ENCODE peak calls at places on chromosome 13, in six cellular contexts. One of them, this sample, is unnamed.
A peak's percentile ranks its signal among the peaks of the same experiment; 100 is the strongest.

GRCh38 chr13:98778749-98779148 is 26.3 kb upstream of the SLC15A1 start:
- DNase-seq in endothelial cell of umbilical vein: peak; percentile 64
- DNase-seq in breast epithelium: no peak
- DNase-seq in aorta: no peak
- DNase-seq in right lobe of liver: no peak
- DNase-seq in CD8-positive, alpha-beta memory T cell: no peak
- DNase-seq in this sample: no peak

GRCh38 chr13:85864963-85865530 is 65.8 kb upstream of the SLITRK6 start:
- DNase-seq in aorta: no peak
- DNase-seq in endothelial cell of umbilical vein: no peak
- DNase-seq in breast epithelium: no peak
- DNase-seq in CD8-positive, alpha-beta memory T cell: no peak
- DNase-seq in right lobe of liver: no peak
- DNase-seq in this sample: no peak

GRCh38 chr13:113220141-113220598 is 10.8 kb downstream of the CUL4A start:
- DNase-seq in aorta: no peak
- DNase-seq in breast epithelium: no peak
- DNase-seq in right lobe of liver: peak; percentile 86
- DNase-seq in CD8-positive, alpha-beta memory T cell: no peak
- DNase-seq in endothelial cell of umbilical vein: no peak
- DNase-seq in this sample: no peak

GRCh38 chr13:99374169-99374991 is 67.2 kb upstream of the GPR183 start:
- DNase-seq in right lobe of liver: no peak
- DNase-seq in endothelial cell of umbilical vein: no peak
- DNase-seq in breast epithelium: no peak
- DNase-seq in CD8-positive, alpha-beta memory T cell: no peak
- DNase-seq in aorta: no peak
- DNase-seq in this sample: no peak

GRCh38 chr13:20873348-20873747 is 29.2 kb downstream of the XPO4 start:
- DNase-seq in breast epithelium: no peak
- DNase-seq in aorta: no peak
- DNase-seq in CD8-positive, alpha-beta memory T cell: no peak
- DNase-seq in endothelial cell of umbilical vein: peak; percentile 55
- DNase-seq in right lobe of liver: no peak
- DNase-seq in this sample: no peak

GRCh38 chr13:98484289-98485219 is 92.4 kb downstream of the STK24 start:
- DNase-seq in CD8-positive, alpha-beta memory T cell: peak; percentile 49
- DNase-seq in breast epithelium: peak; percentile 89
- DNase-seq in endothelial cell of umbilical vein: peak; percentile 96
- DNase-seq in right lobe of liver: peak; percentile 83
- DNase-seq in aorta: peak; percentile 89
- DNase-seq in this sample: peak; percentile 71

GRCh38 chr13:90568165-90568564 is 779.3 kb upstream of the MIR17HG start:
- DNase-seq in endothelial cell of umbilical vein: no peak
- DNase-seq in aorta: no peak
- DNase-seq in CD8-positive, alpha-beta memory T cell: no peak
- DNase-seq in breast epithelium: no peak
- DNase-seq in right lobe of liver: no peak
- DNase-seq in this sample: no peak

GRCh38 chr13:79681069-79681468 is 200.1 kb downstream of the NDFIP2 start:
- DNase-seq in CD8-positive, alpha-beta memory T cell: no peak
- DNase-seq in right lobe of liver: no peak
- DNase-seq in aorta: no peak
- DNase-seq in breast epithelium: no peak
- DNase-seq in endothelial cell of umbilical vein: no peak
- DNase-seq in this sample: no peak

GRCh38 chr13:26247608-26248007 is 6.3 kb upstream of the CDK8 start:
- DNase-seq in breast epithelium: no peak
- DNase-seq in CD8-positive, alpha-beta memory T cell: no peak
- DNase-seq in aorta: no peak
- DNase-seq in endothelial cell of umbilical vein: no peak
- DNase-seq in right lobe of liver: no peak
- DNase-seq in this sample: no peak

GRCh38 chr13:66237411-66238062 is 992.6 kb downstream of the PCDH9 start:
- DNase-seq in breast epithelium: no peak
- DNase-seq in CD8-positive, alpha-beta memory T cell: no peak
- DNase-seq in aorta: no peak
- DNase-seq in right lobe of liver: no peak
- DNase-seq in endothelial cell of umbilical vein: no peak
- DNase-seq in this sample: no peak

GRCh38 chr13:39506559-39507390 is 96.2 kb downstream of the LHFPL6 start:
- DNase-seq in aorta: no peak
- DNase-seq in breast epithelium: no peak
- DNase-seq in CD8-positive, alpha-beta memory T cell: no peak
- DNase-seq in right lobe of liver: no peak
- DNase-seq in endothelial cell of umbilical vein: no peak
- DNase-seq in this sample: no peak

GRCh38 chr13:73440296-73440895 is 381.6 kb downstream of the KLF5 start:
- DNase-seq in CD8-positive, alpha-beta memory T cell: no peak
- DNase-seq in right lobe of liver: no peak
- DNase-seq in endothelial cell of umbilical vein: no peak
- DNase-seq in aorta: no peak
- DNase-seq in breast epithelium: no peak
- DNase-seq in this sample: no peak

GRCh38 chr13:49071341-49071937 is 95.7 kb downstream of the FNDC3A start:
- DNase-seq in right lobe of liver: no peak
- DNase-seq in CD8-positive, alpha-beta memory T cell: no peak
- DNase-seq in endothelial cell of umbilical vein: no peak
- DNase-seq in aorta: no peak
- DNase-seq in breast epithelium: no peak
- DNase-seq in this sample: no peak

GRCh38 chr13:25719666-25720065 is 332.1 kb downstream of the SHISA2 start:
- DNase-seq in endothelial cell of umbilical vein: no peak
- DNase-seq in right lobe of liver: no peak
- DNase-seq in CD8-positive, alpha-beta memory T cell: no peak
- DNase-seq in aorta: no peak
- DNase-seq in breast epithelium: no peak
- DNase-seq in this sample: no peak

GRCh38 chr13:48429886-48430285 is 17.0 kb upstream of the LPAR6 start:
- DNase-seq in aorta: no peak
- DNase-seq in right lobe of liver: no peak
- DNase-seq in endothelial cell of umbilical vein: no peak
- DNase-seq in breast epithelium: no peak
- DNase-seq in CD8-positive, alpha-beta memory T cell: no peak
- DNase-seq in this sample: no peak

GRCh38 chr13:29817604-29818378 is 32.6 kb downstream of the UBL3 start:
- DNase-seq in aorta: no peak
- DNase-seq in right lobe of liver: no peak
- DNase-seq in endothelial cell of umbilical vein: peak; percentile 24
- DNase-seq in breast epithelium: no peak
- DNase-seq in CD8-positive, alpha-beta memory T cell: no peak
- DNase-seq in this sample: no peak

GRCh38 chr13:22961835-22962537 is 218.8 kb upstream of the SGCG start:
- DNase-seq in endothelial cell of umbilical vein: no peak
- DNase-seq in aorta: no peak
- DNase-seq in breast epithelium: no peak
- DNase-seq in CD8-positive, alpha-beta memory T cell: no peak
- DNase-seq in right lobe of liver: no peak
- DNase-seq in this sample: no peak

GRCh38 chr13:104372128-104372527 is 1305.9 kb upstream of the SLC10A2 start:
- DNase-seq in breast epithelium: no peak
- DNase-seq in CD8-positive, alpha-beta memory T cell: no peak
- DNase-seq in endothelial cell of umbilical vein: no peak
- DNase-seq in aorta: no peak
- DNase-seq in right lobe of liver: no peak
- DNase-seq in this sample: no peak

GRCh38 chr13:48318714-48319457 is 15.3 kb downstream of the RB1 start:
- DNase-seq in CD8-positive, alpha-beta memory T cell: no peak
- DNase-seq in endothelial cell of umbilical vein: no peak
- DNase-seq in breast epithelium: no peak
- DNase-seq in right lobe of liver: no peak
- DNase-seq in aorta: peak; percentile 68
- DNase-seq in this sample: no peak

GRCh38 chr13:25429466-25429865 is 57.7 kb downstream of the ATP8A2 start:
- DNase-seq in right lobe of liver: no peak
- DNase-seq in CD8-positive, alpha-beta memory T cell: no peak
- DNase-seq in endothelial cell of umbilical vein: no peak
- DNase-seq in breast epithelium: no peak
- DNase-seq in aorta: no peak
- DNase-seq in this sample: no peak

GRCh38 chr13:113040597-113041292 is 64.8 kb upstream of the F7 start:
- DNase-seq in CD8-positive, alpha-beta memory T cell: no peak
- DNase-seq in endothelial cell of umbilical vein: no peak
- DNase-seq in right lobe of liver: no peak
- DNase-seq in aorta: no peak
- DNase-seq in breast epithelium: no peak
- DNase-seq in this sample: no peak

GRCh38 chr13:107301724-107302374 is 733.9 kb upstream of the ARGLU1 start:
- DNase-seq in breast epithelium: no peak
- DNase-seq in CD8-positive, alpha-beta memory T cell: no peak
- DNase-seq in aorta: no peak
- DNase-seq in right lobe of liver: no peak
- DNase-seq in endothelial cell of umbilical vein: peak; percentile 17
- DNase-seq in this sample: no peak

GRCh38 chr13:108363651-108364050 is 94.1 kb downstream of the TNFSF13B start:
- DNase-seq in aorta: no peak
- DNase-seq in CD8-positive, alpha-beta memory T cell: no peak
- DNase-seq in breast epithelium: no peak
- DNase-seq in right lobe of liver: no peak
- DNase-seq in endothelial cell of umbilical vein: no peak
- DNase-seq in this sample: no peak

GRCh38 chr13:44920013-44920412 is 69.3 kb downstream of the NUFIP1 start:
- DNase-seq in aorta: no peak
- DNase-seq in breast epithelium: no peak
- DNase-seq in right lobe of liver: no peak
- DNase-seq in CD8-positive, alpha-beta memory T cell: no peak
- DNase-seq in endothelial cell of umbilical vein: no peak
- DNase-seq in this sample: no peak
- H3K27ac ChIP-seq in aorta: peak overlapping the region; percentile 98
- H3K27ac ChIP-seq in breast epithelium: peak overlapping the region; percentile 94
- H3K27ac ChIP-seq in right lobe of liver: no peak overlapping the region
- H3K27ac ChIP-seq in CD8-positive, alpha-beta memory T cell: no peak overlapping the region
- H3K27ac ChIP-seq in endothelial cell of umbilical vein: no peak overlapping the region
- H3K27ac ChIP-seq in this sample: no peak overlapping the region

GRCh38 chr13:110240943-110241342 is 66.0 kb downstream of the COL4A1 start:
- DNase-seq in endothelial cell of umbilical vein: no peak
- DNase-seq in right lobe of liver: no peak
- DNase-seq in breast epithelium: no peak
- DNase-seq in aorta: no peak
- DNase-seq in CD8-positive, alpha-beta memory T cell: no peak
- DNase-seq in this sample: no peak
- H3K27me3 ChIP-seq in endothelial cell of umbilical vein: no peaks in the 10 kb centered on the region
- H3K27me3 ChIP-seq in right lobe of liver: no peaks in the 10 kb centered on the region
- H3K27me3 ChIP-seq in breast epithelium: no peaks in the 10 kb centered on the region
- H3K27me3 ChIP-seq in aorta: no peaks in the 10 kb centered on the region
- H3K27me3 ChIP-seq in CD8-positive, alpha-beta memory T cell: no peaks in the 10 kb centered on the region
- H3K27me3 ChIP-seq in this sample: peaks cover 15% of the 10 kb centered on the region

GRCh38 chr13:40665061-40665753 is 1.2 kb downstream of the FOXO1 start:
- DNase-seq in CD8-positive, alpha-beta memory T cell: peak; percentile 4
- DNase-seq in right lobe of liver: peak; percentile 75
- DNase-seq in endothelial cell of umbilical vein: no peak
- DNase-seq in breast epithelium: peak; percentile 34
- DNase-seq in aorta: peak; percentile 64
- DNase-seq in this sample: peak; percentile 5

GRCh38 chr13:40667622-40667978 is 1.2 kb upstream of the FOXO1 start:
- DNase-seq in CD8-positive, alpha-beta memory T cell: no peak
- DNase-seq in aorta: no peak
- DNase-seq in breast epithelium: peak; percentile 49
- DNase-seq in right lobe of liver: no peak
- DNase-seq in endothelial cell of umbilical vein: peak; percentile 35
- DNase-seq in this sample: no peak

GRCh38 chr13:40665754-40666057 is 735 bp downstream of the FOXO1 start:
- DNase-seq in right lobe of liver: no peak
- DNase-seq in aorta: no peak
- DNase-seq in CD8-positive, alpha-beta memory T cell: peak; percentile 24
- DNase-seq in breast epithelium: no peak
- DNase-seq in endothelial cell of umbilical vein: no peak
- DNase-seq in this sample: peak; percentile 34

GRCh38 chr13:40666905-40667621 is 622 bp upstream of the FOXO1 start:
- DNase-seq in endothelial cell of umbilical vein: no peak
- DNase-seq in breast epithelium: peak; percentile 42
- DNase-seq in right lobe of liver: peak; percentile 85
- DNase-seq in aorta: peak; percentile 77
- DNase-seq in CD8-positive, alpha-beta memory T cell: no peak
- DNase-seq in this sample: peak; percentile 8

DNA sequence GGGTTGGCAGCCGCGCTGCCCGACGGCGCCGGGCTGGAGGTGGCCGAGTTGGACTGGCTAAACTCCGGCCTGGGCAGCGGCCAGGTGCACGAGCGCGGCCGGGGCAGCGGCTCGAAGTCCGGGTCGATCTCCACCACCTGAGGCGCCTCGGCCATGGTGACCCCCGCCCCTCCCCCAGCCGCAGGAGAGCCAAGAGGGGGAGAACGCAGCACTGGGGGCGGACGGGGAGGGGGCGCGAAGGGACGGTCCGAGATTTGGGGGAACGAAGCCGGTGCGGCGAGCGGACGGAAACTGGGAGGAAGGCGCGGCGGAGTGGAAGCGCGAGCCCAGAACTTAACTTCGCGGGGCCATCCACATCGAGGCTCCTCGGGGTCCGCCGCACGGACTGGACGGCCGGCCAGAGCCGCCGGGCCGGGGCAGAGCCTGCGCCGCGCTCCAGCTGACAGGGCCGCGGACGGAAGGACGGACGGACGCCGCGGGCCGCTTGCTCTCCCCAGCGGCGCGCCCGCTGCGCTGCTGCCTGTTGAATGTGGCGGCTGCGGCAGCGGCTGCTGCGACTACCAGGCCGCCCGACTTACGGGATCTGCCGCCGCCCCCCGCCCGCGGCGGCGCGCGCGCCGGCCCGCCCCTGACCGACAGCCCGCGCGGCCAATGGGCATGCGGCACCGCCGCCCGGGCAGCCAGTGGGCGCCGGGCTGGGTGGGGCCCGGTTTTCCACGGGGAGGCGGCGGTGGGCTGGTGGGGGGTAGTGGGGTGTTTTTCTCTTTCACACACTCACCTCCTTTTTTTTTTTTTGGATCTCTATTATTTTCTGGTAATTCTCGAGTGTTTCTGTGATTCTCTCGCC is at the start of gene FOXO1:
- DNase-seq in endothelial cell of umbilical vein: peak; percentile 79
- DNase-seq in breast epithelium: peak; percentile 91
- DNase-seq in CD8-positive, alpha-beta memory T cell: peak; percentile 84
- DNase-seq in aorta: peak; percentile 93
- DNase-seq in right lobe of liver: peak; percentile 92
- DNase-seq in this sample: peak; percentile 90
- H3K27ac ChIP-seq in endothelial cell of umbilical vein: peak within 1 kb of the TSS; percentile 81
- H3K27ac ChIP-seq in breast epithelium: peak within 1 kb of the TSS; percentile 99
- H3K27ac ChIP-seq in CD8-positive, alpha-beta memory T cell: peak within 1 kb of the TSS; percentile 79
- H3K27ac ChIP-seq in aorta: peak within 1 kb of the TSS; percentile 89
- H3K27ac ChIP-seq in right lobe of liver: peak within 1 kb of the TSS; percentile 97
- H3K27ac ChIP-seq in this sample: peak within 1 kb of the TSS; percentile 91

GRCh38 chr13:78601124-78601885 is 2.0 kb downstream of the POU4F1 start:
- DNase-seq in aorta: no peak
- DNase-seq in CD8-positive, alpha-beta memory T cell: no peak
- DNase-seq in right lobe of liver: no peak
- DNase-seq in endothelial cell of umbilical vein: peak; percentile 34
- DNase-seq in breast epithelium: no peak
- DNase-seq in this sample: no peak

GRCh38 chr13:78600317-78600899 is 2.9 kb downstream of the POU4F1 start:
- DNase-seq in breast epithelium: no peak
- DNase-seq in endothelial cell of umbilical vein: no peak
- DNase-seq in right lobe of liver: no peak
- DNase-seq in CD8-positive, alpha-beta memory T cell: no peak
- DNase-seq in aorta: no peak
- DNase-seq in this sample: no peak

GRCh38 chr13:78601886-78602560 is 1.3 kb downstream of the POU4F1 start:
- DNase-seq in endothelial cell of umbilical vein: no peak
- DNase-seq in aorta: no peak
- DNase-seq in CD8-positive, alpha-beta memory T cell: no peak
- DNase-seq in right lobe of liver: no peak
- DNase-seq in breast epithelium: no peak
- DNase-seq in this sample: no peak

GRCh38 chr13:78603240-78603947 is at the start of gene POU4F1:
- DNase-seq in aorta: no peak
- DNase-seq in breast epithelium: no peak
- DNase-seq in CD8-positive, alpha-beta memory T cell: peak; percentile 38
- DNase-seq in endothelial cell of umbilical vein: peak; percentile 71
- DNase-seq in right lobe of liver: no peak
- DNase-seq in this sample: peak; percentile 58

GRCh38 chr13:78602561-78603239 is 652 bp downstream of the POU4F1 start:
- DNase-seq in aorta: no peak
- DNase-seq in right lobe of liver: no peak
- DNase-seq in breast epithelium: no peak
- DNase-seq in endothelial cell of umbilical vein: no peak
- DNase-seq in CD8-positive, alpha-beta memory T cell: no peak
- DNase-seq in this sample: no peak
- H3K27me3 ChIP-seq in aorta: peaks cover 1% of the 10 kb centered on the region
- H3K27me3 ChIP-seq in right lobe of liver: peaks cover 84% of the 10 kb centered on the region
- H3K27me3 ChIP-seq in breast epithelium: peaks cover 93% of the 10 kb centered on the region
- H3K27me3 ChIP-seq in endothelial cell of umbilical vein: peaks cover 91% of the 10 kb centered on the region
- H3K27me3 ChIP-seq in CD8-positive, alpha-beta memory T cell: peaks cover 91% of the 10 kb centered on the region
- H3K27me3 ChIP-seq in this sample: peaks cover 95% of the 10 kb centered on the region

This sample was measured in CD4-positive, alpha-beta T cell.